ENCODE peak calls at places on chromosomes 7 and 10, in nine cellular contexts. M is colonic mucosa; S is tibial nerve; C is IMR-90; H is H1; Y is MM.1S; V is CD8-positive, alpha-beta T cell; J is pancreas; G is suprapubic skin. W is an unnamed sample.

GRCh38 chr7:157423348-157423747 is 86.5 kb downstream of the DNAJB6 start:
- DNase-seq in M (no peak), S (no peak), C (no peak), H (no peak), Y (no peak), V (no peak), J (no peak), G (no peak), W (no peak)

GRCh38 chr10:22611425-22612111 is 102.8 kb downstream of the PIP4K2A start:
- DNase-seq in M (no peak), S (no peak), C (no peak), H (no peak), Y (peak; percentile 61), V (peak; percentile 70), J (no peak), G (no peak), W (no peak)

GRCh38 chr10:124697443-124697836 is 46.7 kb downstream of the FAM53B start:
- DNase-seq in M (no peak), S (no peak), C (no peak), H (no peak), Y (no peak), V (no peak), J (no peak), G (no peak), W (no peak)

GRCh38 chr7:16171928-16172327 is 249.4 kb downstream of the CRPPA start:
- DNase-seq in M (no peak), S (no peak), C (peak; percentile 7), H (no peak), Y (no peak), V (no peak), J (no peak), G (no peak), W (no peak)

GRCh38 chr7:2247141-2247985 is 5.3 kb downstream of the NUDT1 start:
- DNase-seq in M (no peak), S (no peak), C (no peak), H (peak; percentile 92), Y (no peak), V (no peak), J (no peak), G (no peak), W (no peak)

GRCh38 chr10:61967298-61967697 is 65.8 kb downstream of the ARID5B start:
- DNase-seq in M (no peak), S (no peak), C (no peak), H (no peak), Y (no peak), V (no peak), J (no peak), G (no peak), W (no peak)

GRCh38 chr7:107622429-107622828 is 38.2 kb upstream of the SLC26A4 start:
- DNase-seq in M (no peak), S (no peak), C (peak; percentile 81), H (no peak), Y (no peak), V (no peak), J (no peak), G (no peak), W (no peak)

GRCh38 chr7:134478707-134479106 is 19.8 kb upstream of the AKR1B1 start:
- DNase-seq in M (no peak), S (no peak), C (peak; percentile 25), H (no peak), Y (no peak), V (no peak), J (no peak), G (no peak), W (no peak)

GRCh38 chr7:4566714-4567113 is 115.4 kb upstream of the FOXK1 start:
- DNase-seq in M (no peak), S (no peak), C (no peak), H (no peak), Y (no peak), V (no peak), J (no peak), G (no peak), W (no peak)

GRCh38 chr7:17297243-17297642 is 1.2 kb upstream of the AHR start:
- DNase-seq in M (no peak), S (no peak), C (no peak), H (no peak), Y (no peak), V (no peak), J (no peak), G (no peak), W (no peak)

DNA sequence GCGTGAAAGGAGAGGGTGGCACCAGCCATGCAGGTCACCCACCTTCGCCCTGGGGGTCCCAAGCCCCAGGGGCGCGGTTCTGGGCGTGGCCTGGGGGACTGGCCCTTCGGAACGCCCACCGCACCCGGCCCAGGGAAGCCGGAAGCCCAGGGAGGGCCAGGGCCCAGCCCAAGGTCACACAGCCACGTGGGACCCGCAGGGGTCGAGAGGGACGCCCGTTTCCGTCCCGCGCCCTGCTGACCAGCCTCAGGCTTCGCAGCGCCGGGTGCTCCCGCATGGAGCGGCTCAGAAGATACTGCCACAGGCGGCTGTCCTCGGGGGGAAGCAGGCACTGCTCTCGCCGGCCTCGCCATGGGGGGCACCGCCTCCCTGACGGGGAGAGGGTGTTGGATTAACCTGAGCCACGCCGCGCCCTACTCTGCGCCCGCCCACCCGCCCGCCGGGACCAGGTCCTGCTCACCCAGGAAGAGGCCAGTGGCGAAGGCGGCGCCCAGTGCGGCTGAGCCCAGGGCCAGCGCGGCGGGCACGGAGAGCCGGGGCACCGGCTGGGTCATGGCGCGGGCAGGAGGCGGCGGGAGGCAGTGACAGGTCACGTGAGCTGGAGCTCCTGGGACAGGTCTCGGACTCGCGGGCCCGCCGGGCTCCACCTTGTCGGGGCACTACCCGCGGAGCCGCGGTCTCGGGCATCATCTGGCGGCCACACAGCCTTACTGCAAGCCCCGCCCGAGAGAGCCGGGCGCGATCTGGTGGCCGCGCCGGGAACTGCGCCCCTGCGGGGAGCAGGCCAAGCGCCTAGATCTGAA is at the start of gene COMTD1:
- DNase-seq in M (peak; percentile 96), S (peak; percentile 84), C (peak; percentile 82), H (peak; percentile 98), Y (peak; percentile 96), V (peak; percentile 92), J (peak; percentile 97), G (peak; percentile 97), W (peak; percentile 73)
- H3K27me3 ChIP-seq in M (no peaks in the 10 kb centered on the region), S (no peaks in the 10 kb centered on the region), C (no peaks in the 10 kb centered on the region), H (no peaks in the 10 kb centered on the region), Y (no peaks in the 10 kb centered on the region), V (no peaks in the 10 kb centered on the region), J (no peaks in the 10 kb centered on the region), G (no peaks in the 10 kb centered on the region), W (no peaks in the 10 kb centered on the region)

GRCh38 chr10:94439275-94439861 is 37.0 kb downstream of the TBC1D12 start:
- DNase-seq in M (peak; percentile 27), S (no peak), C (peak; percentile 3), H (no peak), Y (no peak), V (no peak), J (no peak), G (no peak), W (no peak)
- TF ChIP-seq CTCF in M (no peak), S (no peak), C (no peak), H (no peak), Y (no peak), V (no peak), J (no peak), G (no peak), W (no peak)

GRCh38 chr7:36204044-36204663 is 51.1 kb downstream of the EEPD1 start:
- DNase-seq in M (no peak), S (no peak), C (no peak), H (no peak), Y (no peak), V (no peak), J (no peak), G (peak; percentile 41), W (no peak)
- H3K4me1 ChIP-seq in M (peaks cover 11% of the 10 kb centered on the region), S (no peaks in the 10 kb centered on the region), C (peaks cover 49% of the 10 kb centered on the region), H (peaks cover 4% of the 10 kb centered on the region), Y (no peaks in the 10 kb centered on the region), V (peaks cover 16% of the 10 kb centered on the region), J (no peaks in the 10 kb centered on the region), G (peaks cover 30% of the 10 kb centered on the region), W (peaks cover 39% of the 10 kb centered on the region)

DNA sequence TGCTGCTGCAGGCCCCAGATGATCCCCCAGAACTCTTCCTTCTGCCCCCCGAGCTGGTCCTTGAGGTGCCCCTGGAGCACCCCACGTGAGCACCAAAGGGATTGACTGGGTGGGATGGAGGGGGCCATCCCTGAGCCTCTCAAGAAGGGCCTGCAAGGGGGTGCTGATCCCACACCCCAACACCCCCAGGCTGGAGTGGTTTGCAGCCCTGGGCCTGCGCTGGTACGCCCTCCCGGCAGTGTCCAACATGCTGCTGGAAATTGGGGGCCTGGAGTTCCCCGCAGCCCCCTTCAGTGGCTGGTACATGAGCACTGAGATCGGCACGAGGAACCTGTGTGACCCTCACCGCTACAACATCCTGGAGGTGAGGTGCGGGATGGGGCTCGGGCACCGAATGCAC is 8.2 kb downstream of the NOS3 start:
- DNase-seq in M (no peak), S (no peak), C (no peak), H (no peak), Y (no peak), V (no peak), J (no peak), G (no peak), W (no peak)
- H3K27me3 ChIP-seq in M (no peaks in the 10 kb centered on the region), S (no peaks in the 10 kb centered on the region), C (peaks cover 8% of the 10 kb centered on the region), H (no peaks in the 10 kb centered on the region), Y (peaks cover 15% of the 10 kb centered on the region), V (no peaks in the 10 kb centered on the region), J (no peaks in the 10 kb centered on the region), G (peaks cover 4% of the 10 kb centered on the region), W (no peaks in the 10 kb centered on the region)

GRCh38 chr7:122369756-122370155 is 65.2 kb upstream of the FEZF1 start:
- DNase-seq in M (no peak), S (no peak), C (no peak), H (no peak), Y (no peak), V (no peak), J (no peak), G (no peak), W (no peak)
- TF ChIP-seq CTCF in M (no peak), S (no peak), C (no peak), H (no peak), Y (no peak), V (no peak), J (no peak), G (no peak), W (no peak)

GRCh38 chr7:5594616-5595544 is 171.2 kb upstream of the TNRC18 start:
- DNase-seq in M (no peak), S (no peak), C (peak; percentile 38), H (peak; percentile 82), Y (no peak), V (no peak), J (no peak), G (no peak), W (no peak)
- H3K4me1 ChIP-seq in M (peaks cover 19% of the 10 kb centered on the region), S (no peaks in the 10 kb centered on the region), C (peaks cover 33% of the 10 kb centered on the region), H (peaks cover 41% of the 10 kb centered on the region), Y (no peaks in the 10 kb centered on the region), V (peaks cover 33% of the 10 kb centered on the region), J (no peaks in the 10 kb centered on the region), G (peaks cover 78% of the 10 kb centered on the region), W (peaks cover 20% of the 10 kb centered on the region)

GRCh38 chr10:117137911-117138642 is at the start of gene VAX1:
- DNase-seq in M (no peak), S (no peak), C (no peak), H (peak; percentile 76), Y (no peak), V (no peak), J (no peak), G (no peak), W (no peak)
- H3K27me3 ChIP-seq in M (peaks cover 89% of the 10 kb centered on the region), S (peaks cover 4% of the 10 kb centered on the region), C (peaks cover 84% of the 10 kb centered on the region), H (peaks cover 99% of the 10 kb centered on the region), Y (peaks cover 7% of the 10 kb centered on the region), V (peaks cover 29% of the 10 kb centered on the region), J (peaks cover 4% of the 10 kb centered on the region), G (peaks cover 100% of the 10 kb centered on the region), W (peaks cover 15% of the 10 kb centered on the region)

W was measured in thoracic aorta.